ENCODE peak calls at places on chromosomes 12 and 14, in eight cellular contexts. Q is lower lobe of right lung, T is pancreas, S is HCT116, L is cardiac fibroblast, I is tibial nerve, C is progenitor cell of endocrine pancreas, R is PC-9. V is an unnamed sample.

GRCh38 chr14:94123868-94124267 is 5.5 kb downstream of the IFI27L2 start:
- DNase-seq in T (no peak), S (no peak), C (no peak), L (no peak), I (no peak), R (no peak), Q (no peak), V (no peak)

GRCh38 chr12:47982770-47983169 is 19.4 kb downstream of the TMEM106C start:
- DNase-seq in T (no peak), C (no peak), S (no peak), I (no peak), Q (no peak), R (no peak), L (no peak), V (no peak)

GRCh38 chr12:69873429-69873828 is 48.4 kb downstream of the MYRFL start:
- DNase-seq in Q (no peak), I (no peak), R (no peak), C (no peak), S (no peak), L (peak), T (no peak), V (peak)

GRCh38 chr12:19044877-19045276 is 84.7 kb upstream of the PLEKHA5 start:
- DNase-seq in S (no peak), Q (no peak), L (no peak), I (no peak), C (no peak), T (no peak), R (no peak), V (no peak)

GRCh38 chr14:71594828-71595227 is 337.4 kb upstream of the RGS6 start:
- DNase-seq in C (no peak), S (no peak), Q (no peak), L (no peak), R (no peak), I (no peak), T (no peak), V (no peak)

GRCh38 chr14:92884410-92884809 is 38.5 kb upstream of the CHGA start:
- DNase-seq in R (no peak), S (no peak), I (no peak), C (no peak), Q (no peak), T (no peak), L (no peak), V (no peak)

GRCh38 chr12:2263921-2264320 is 211.1 kb downstream of the CACNA1C start:
- DNase-seq in R (no peak), T (no peak), L (no peak), I (no peak), S (no peak), Q (no peak), C (no peak), V (no peak)

GRCh38 chr12:96427269-96427729 is 27.1 kb upstream of the CDK17 start:
- DNase-seq in C (no peak), L (peak), I (peak), S (peak), R (peak), Q (no peak), T (peak), V (peak)

GRCh38 chr12:68271346-68271745 is 17.9 kb upstream of the IL22 start:
- DNase-seq in C (no peak), L (peak), S (no peak), I (no peak), R (no peak), T (no peak), Q (no peak), V (no peak)

GRCh38 chr14:81400852-81401251 is 728 bp upstream of the STON2 start:
- DNase-seq in C (no peak), T (no peak), I (peak), L (peak), Q (peak), R (peak), S (peak), V (peak)

GRCh38 chr12:5872745-5873144 is 72.3 kb downstream of the ANO2 start:
- DNase-seq in R (no peak), Q (no peak), C (no peak), L (no peak), I (no peak), S (peak), T (no peak), V (peak)
- TF ChIP-seq CTCF in R (no peak), Q (no peak), C (peak), L (no peak), I (no peak), S (peak), T (no peak), V (no peak)

DNA sequence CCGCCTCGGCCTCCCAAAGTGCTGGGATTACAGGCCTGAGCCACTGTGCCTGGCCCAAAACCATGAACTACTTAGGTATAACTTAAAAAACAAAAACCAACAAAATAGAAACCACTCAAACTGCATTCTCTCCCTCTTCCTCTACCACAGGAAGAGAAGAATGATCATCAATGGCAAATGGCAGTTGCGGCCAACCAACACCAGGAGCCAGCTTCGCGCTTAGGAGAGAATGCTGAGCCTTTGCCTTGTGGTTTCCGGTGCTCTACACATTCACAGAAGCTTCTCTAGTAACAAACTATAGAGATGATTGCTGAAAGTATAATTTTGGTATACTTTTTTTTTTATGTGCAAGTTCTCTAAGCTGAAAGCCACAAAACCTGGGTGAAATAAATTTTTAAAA is 17.1 kb downstream of the CATSPERB start:
- DNase-seq in S (no peak), T (no peak), C (no peak), L (no peak), Q (no peak), R (no peak), I (no peak), V (no peak)
- TF ChIP-seq CTCF in S (no peak), T (no peak), C (no peak), L (no peak), Q (no peak), R (no peak), I (no peak), V (no peak)

DNA sequence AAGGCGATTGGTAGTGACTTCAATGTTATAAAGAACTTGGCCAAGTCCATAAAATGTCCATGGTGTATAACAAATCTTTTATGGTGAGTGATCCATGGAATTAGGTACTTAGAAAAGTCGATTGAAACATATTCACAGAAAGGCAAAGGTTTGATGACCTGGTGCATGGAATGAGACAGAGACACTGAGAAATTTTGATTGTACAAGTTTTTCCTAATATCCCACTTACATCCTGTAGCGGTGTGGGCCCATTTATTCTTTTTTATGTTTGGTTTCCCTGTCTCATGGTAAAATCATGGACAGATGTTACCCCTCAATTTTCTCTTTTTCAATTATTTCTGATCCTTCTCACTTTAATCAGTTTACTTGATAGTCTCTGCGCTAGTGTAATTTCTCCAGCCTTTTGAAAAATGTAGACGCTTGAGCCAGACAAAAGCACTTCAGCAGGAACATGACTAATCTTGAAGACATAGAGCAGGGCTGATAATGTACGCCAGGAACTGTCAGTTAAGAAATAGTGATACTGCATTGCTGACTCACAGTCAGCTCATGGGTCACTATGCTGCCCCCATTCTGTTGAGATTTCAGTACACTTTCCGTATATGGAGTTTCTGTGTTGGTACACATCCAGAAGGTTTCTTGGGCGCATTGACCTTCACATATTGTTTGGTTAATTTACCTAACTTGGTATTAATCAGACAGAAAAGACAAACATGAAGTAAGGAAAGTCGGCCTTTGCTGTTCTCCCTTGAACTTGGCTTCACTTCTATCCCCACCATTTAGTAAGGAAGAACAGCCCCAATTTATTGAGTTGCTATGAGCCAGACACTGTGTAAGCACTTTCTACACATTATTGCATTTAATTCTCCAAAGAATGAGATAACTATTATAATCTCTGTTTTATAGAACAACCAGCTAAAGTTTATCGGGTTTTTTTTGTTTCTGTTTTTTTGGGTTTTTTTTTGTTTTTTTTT is 841.7 kb downstream of the DIO2 start:
- DNase-seq in S (no peak), I (no peak), L (peak), R (no peak), C (no peak), T (peak), Q (no peak), V (peak)
- TF ChIP-seq CTCF in S (no peak), I (no peak), L (peak), R (no peak), C (no peak), T (no peak), Q (no peak), V (no peak)

GRCh38 chr12:25784669-25785068 is 173.8 kb upstream of the RASSF8 start:
- DNase-seq in L (no peak), S (no peak), T (no peak), C (no peak), R (no peak), I (no peak), Q (no peak), V (no peak)
- TF ChIP-seq CTCF in L (no peak), S (no peak), T (no peak), C (no peak), R (no peak), I (no peak), Q (no peak), V (no peak)

GRCh38 chr12:113440947-113441782 is 19.0 kb downstream of the SDSL start:
- DNase-seq in L (no peak), I (no peak), Q (no peak), C (no peak), R (no peak), S (no peak), T (peak), V (no peak)

GRCh38 chr12:113438523-113439300 is 16.5 kb downstream of the SDSL start:
- DNase-seq in Q (no peak), C (no peak), R (no peak), T (no peak), S (no peak), L (no peak), I (no peak), V (no peak)

GRCh38 chr12:113439301-113439597 is 17.1 kb downstream of the SDSL start:
- DNase-seq in C (no peak), L (no peak), I (no peak), Q (no peak), R (no peak), T (no peak), S (no peak), V (no peak)

GRCh38 chr12:113440336-113440735 is 18.2 kb downstream of the SDSL start:
- DNase-seq in C (no peak), S (no peak), L (no peak), T (no peak), I (no peak), R (no peak), Q (no peak), V (no peak)

DNA sequence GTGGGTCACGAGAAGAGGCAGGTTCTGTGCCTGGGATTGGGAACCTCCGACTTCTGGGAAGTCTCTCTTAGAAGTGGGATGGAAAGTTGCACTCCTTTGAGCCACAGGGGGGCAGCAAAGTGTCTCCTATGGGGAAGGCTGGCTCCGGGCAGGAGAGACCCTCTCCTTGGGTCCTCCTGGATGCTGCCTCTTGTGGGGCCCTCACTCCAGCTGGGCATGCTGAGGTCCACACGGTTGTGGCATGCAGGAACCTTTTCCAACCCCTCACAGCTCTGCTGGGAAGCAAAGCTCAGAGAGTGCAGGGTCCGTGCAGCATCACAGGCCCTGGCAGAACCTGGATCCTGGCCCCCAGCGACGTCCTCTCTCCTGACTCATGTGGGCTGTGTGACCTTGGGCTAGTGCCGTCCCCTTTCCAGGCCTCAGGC is 17.4 kb downstream of the SDSL start:
- DNase-seq in I (no peak), L (peak), S (no peak), T (peak), C (peak), R (peak), Q (no peak), V (peak)
- TF ChIP-seq CTCF in I (peak), L (peak), S (peak), T (no peak), C (peak), R (peak), Q (peak), V (peak)

GRCh38 chr12:30754750-30755394 is at the start of gene CAPRIN2:
- DNase-seq in I (peak), S (peak), R (peak), C (peak), T (peak), L (peak), Q (peak), V (peak)
- TF ChIP-seq CTCF in I (peak), S (peak), R (peak), C (peak), T (no peak), L (no peak), Q (peak), V (peak)

GRCh38 chr12:24723759-24724158 is 225.1 kb downstream of the BCAT1 start:
- DNase-seq in C (no peak), S (no peak), T (no peak), R (no peak), L (no peak), Q (no peak), I (no peak), V (no peak)

GRCh38 chr12:24728826-24729225 is 220.1 kb downstream of the BCAT1 start:
- DNase-seq in R (no peak), Q (no peak), S (no peak), C (no peak), I (no peak), T (no peak), L (no peak), V (no peak)

GRCh38 chr12:24724765-24725307 is 224.1 kb downstream of the BCAT1 start:
- DNase-seq in Q (no peak), L (no peak), S (no peak), I (no peak), T (no peak), R (no peak), C (no peak), V (no peak)

GRCh38 chr12:24730461-24730896 is 218.4 kb downstream of the BCAT1 start:
- DNase-seq in C (no peak), S (no peak), T (no peak), Q (no peak), L (no peak), R (no peak), I (no peak), V (no peak)

DNA sequence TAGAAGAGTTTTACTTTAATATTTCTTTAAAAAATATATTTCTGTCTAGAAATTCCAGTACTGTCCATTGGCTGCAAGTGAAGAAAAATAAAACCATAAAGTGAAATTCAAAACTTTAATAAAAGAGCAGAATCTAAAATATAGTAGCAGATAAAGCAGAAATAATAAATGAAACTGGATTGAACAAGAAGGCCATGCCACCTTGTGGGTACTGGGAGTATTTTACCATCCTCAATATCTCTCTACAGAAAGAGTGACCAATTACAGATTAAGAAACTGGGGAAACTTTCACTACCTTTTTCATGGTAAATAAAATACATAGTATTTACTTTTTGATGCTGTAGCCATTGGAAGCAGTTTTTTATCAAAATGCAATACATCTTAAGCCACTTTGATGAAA is 220.5 kb downstream of the BCAT1 start:
- DNase-seq in S (no peak), C (no peak), L (peak), T (no peak), R (no peak), I (no peak), Q (no peak), V (peak)
- TF ChIP-seq CTCF in S (no peak), C (peak), L (peak), T (no peak), R (peak), I (peak), Q (peak), V (peak)

GRCh38 chr14:68249534-68250517 is 430.2 kb downstream of the RAD51B start:
- DNase-seq in Q (no peak), S (peak), L (peak), T (no peak), R (peak), C (no peak), I (no peak), V (no peak)

GRCh38 chr14:68246074-68246980 is 426.7 kb downstream of the RAD51B start:
- DNase-seq in Q (no peak), L (no peak), T (peak), I (no peak), R (no peak), C (no peak), S (no peak), V (no peak)

GRCh38 chr14:68247867-68248266 is 428.3 kb downstream of the RAD51B start:
- DNase-seq in S (no peak), L (peak), Q (no peak), T (no peak), I (no peak), R (no peak), C (no peak), V (no peak)

GRCh38 chr14:68247281-68247680 is 427.7 kb downstream of the RAD51B start:
- DNase-seq in S (no peak), I (no peak), T (no peak), C (no peak), R (no peak), L (no peak), Q (no peak), V (no peak)

GRCh38 chr14:68248481-68249255 is 429.1 kb downstream of the RAD51B start:
- DNase-seq in I (no peak), Q (no peak), R (peak), T (no peak), S (peak), C (no peak), L (peak), V (peak)
- TF ChIP-seq CTCF in I (peak), Q (peak), R (peak), T (peak), S (peak), C (peak), L (peak), V (peak)

DNA sequence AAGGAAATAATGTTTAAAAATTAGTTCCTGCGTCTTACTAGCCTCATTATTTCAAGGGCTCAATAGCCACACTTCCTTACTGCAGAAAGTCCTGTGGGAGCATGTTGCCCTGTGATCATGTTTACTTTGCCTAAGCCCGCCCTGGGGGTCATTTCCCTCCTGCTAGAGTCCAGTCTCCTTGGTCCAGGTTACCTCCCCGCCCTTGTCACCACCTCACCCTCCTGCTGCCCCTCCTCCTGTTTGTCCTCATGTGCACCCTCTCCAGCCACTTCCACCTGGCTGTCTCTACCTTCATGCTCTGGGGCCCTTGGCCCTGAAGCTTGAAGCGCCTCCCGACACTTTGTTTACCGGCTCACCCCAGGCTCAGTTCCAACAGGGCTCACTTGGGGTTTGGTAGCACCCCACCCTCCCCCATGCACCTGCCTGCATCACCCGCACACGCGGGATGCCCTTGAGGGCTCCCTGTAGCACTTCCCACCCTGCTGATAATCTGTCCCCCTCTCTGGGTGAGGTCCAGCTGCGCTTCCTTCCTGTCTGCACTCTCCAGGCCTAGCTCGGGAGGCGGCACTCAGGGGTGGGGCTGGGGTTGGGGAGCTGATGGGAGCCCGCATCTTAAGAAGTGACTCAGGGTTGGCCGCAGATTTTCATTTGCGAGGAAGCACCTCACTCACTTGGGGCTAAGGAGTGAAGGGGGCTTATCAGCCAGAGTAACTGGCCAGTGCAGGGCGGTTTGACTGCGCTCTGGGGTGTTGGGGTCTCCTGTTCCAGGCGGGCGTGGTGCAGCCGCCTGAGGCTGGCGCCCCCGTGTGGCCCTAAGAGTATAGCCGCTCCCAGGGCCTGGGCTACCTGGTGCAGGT is 40.1 kb downstream of the SMIM41 start:
- DNase-seq in R (peak), I (no peak), T (peak), Q (no peak), C (peak), L (no peak), S (peak), V (peak)
- TF ChIP-seq CTCF in R (peak), I (no peak), T (peak), Q (peak), C (peak), L (peak), S (peak), V (peak)